ENCODE peak calls at places on chromosome 7, in nine cellular contexts. B is ovary, I is H1, L is gastrocnemius medialis, S is K562, K is HCT116, E is testis, Z is IMR-90, W is A549. F is an unnamed sample.

GRCh38 chr7:122578350-122578749 is 120.6 kb downstream of the RNF133 start:
- DNase-seq in B (no peak), K (no peak), Z (no peak), I (no peak), W (no peak), S (no peak), E (no peak), L (no peak), F (no peak)

GRCh38 chr7:134533288-134533771 is 6.0 kb downstream of the AKR1B10 start:
- DNase-seq in I (no peak), K (no peak), S (no peak), W (no peak), B (no peak), Z (peak), E (peak), L (peak), F (no peak)

GRCh38 chr7:135918134-135918533 is 59.0 kb downstream of the MTPN start:
- DNase-seq in W (no peak), Z (no peak), S (no peak), K (no peak), E (no peak), I (no peak), L (no peak), B (no peak), F (no peak)

GRCh38 chr7:65239707-65240352 is 133.8 kb upstream of the ZNF92 start:
- DNase-seq in S (no peak), I (peak), L (no peak), K (no peak), B (no peak), E (peak), W (peak), Z (no peak), F (no peak)

GRCh38 chr7:157528785-157529341 is 192.1 kb downstream of the DNAJB6 start:
- DNase-seq in B (peak), Z (no peak), W (no peak), L (no peak), S (no peak), E (peak), I (no peak), K (no peak), F (no peak)

GRCh38 chr7:2882111-2882510 is 38.0 kb upstream of the GNA12 start:
- DNase-seq in E (no peak), S (no peak), I (no peak), L (no peak), K (no peak), Z (no peak), W (no peak), B (no peak), F (no peak)

GRCh38 chr7:20577362-20578069 is 38.0 kb upstream of the ABCB5 start:
- DNase-seq in I (no peak), S (no peak), K (no peak), W (no peak), L (no peak), B (no peak), Z (no peak), E (no peak), F (no peak)

GRCh38 chr7:5532520-5533335 is 109.1 kb upstream of the TNRC18 start:
- DNase-seq in S (peak), L (no peak), K (no peak), B (peak), E (peak), Z (no peak), W (peak), I (no peak), F (no peak)

GRCh38 chr7:147492621-147493020 is 1097.9 kb upstream of the C7orf33 start:
- DNase-seq in E (no peak), B (no peak), L (no peak), K (no peak), I (no peak), Z (peak), W (no peak), S (no peak), F (no peak)

GRCh38 chr7:50697686-50698085 is 85.0 kb downstream of the GRB10 start:
- DNase-seq in Z (no peak), S (no peak), L (no peak), E (no peak), B (peak), W (no peak), I (no peak), K (no peak), F (no peak)

GRCh38 chr7:123184271-123184670 is 15.5 kb downstream of the SLC13A1 start:
- DNase-seq in W (no peak), I (no peak), B (no peak), Z (no peak), S (no peak), L (no peak), K (no peak), E (no peak), F (no peak)

GRCh38 chr7:142024547-142024946 is 28.9 kb downstream of the MGAM start:
- DNase-seq in B (no peak), E (no peak), K (no peak), L (no peak), S (no peak), W (no peak), I (no peak), Z (no peak), F (no peak)

GRCh38 chr7:85041599-85042216 is 145.1 kb downstream of the SEMA3D start:
- DNase-seq in L (no peak), I (no peak), E (peak), W (peak), S (peak), K (peak), B (peak), Z (peak), F (no peak)

GRCh38 chr7:54738737-54739136 is 20.3 kb downstream of the SEC61G start:
- DNase-seq in L (no peak), K (no peak), W (no peak), Z (no peak), S (no peak), B (no peak), E (no peak), I (no peak), F (no peak)

GRCh38 chr7:102425639-102426267 is 7.6 kb upstream of the ORAI2 start:
- DNase-seq in E (no peak), S (no peak), K (no peak), Z (no peak), B (no peak), L (no peak), W (no peak), I (no peak), F (no peak)

GRCh38 chr7:81002471-81002870 is 83.6 kb upstream of the SEMA3C start:
- DNase-seq in W (no peak), S (no peak), K (no peak), B (no peak), E (no peak), I (no peak), Z (no peak), L (no peak), F (no peak)

GRCh38 chr7:27154901-27155815 is 1.3 kb downstream of the HOXA7 start:
- DNase-seq in Z (no peak), S (no peak), I (no peak), L (no peak), W (no peak), K (no peak), E (peak), B (peak), F (no peak)
- H3K27ac ChIP-seq in Z (peak), S (no peak), I (no peak), L (peak), W (peak), K (peak), E (no peak), B (no peak), F (peak)

GRCh38 chr7:42314696-42315095 is 77.7 kb upstream of the GLI3 start:
- DNase-seq in K (no peak), L (no peak), W (no peak), I (no peak), E (no peak), Z (no peak), S (no peak), B (no peak), F (no peak)
- TF ChIP-seq POLR2A in K (no peak), L (no peak), W (no peak), I (no peak), E (no peak), Z (no peak), S (no peak), B (no peak), F (no peak)

DNA sequence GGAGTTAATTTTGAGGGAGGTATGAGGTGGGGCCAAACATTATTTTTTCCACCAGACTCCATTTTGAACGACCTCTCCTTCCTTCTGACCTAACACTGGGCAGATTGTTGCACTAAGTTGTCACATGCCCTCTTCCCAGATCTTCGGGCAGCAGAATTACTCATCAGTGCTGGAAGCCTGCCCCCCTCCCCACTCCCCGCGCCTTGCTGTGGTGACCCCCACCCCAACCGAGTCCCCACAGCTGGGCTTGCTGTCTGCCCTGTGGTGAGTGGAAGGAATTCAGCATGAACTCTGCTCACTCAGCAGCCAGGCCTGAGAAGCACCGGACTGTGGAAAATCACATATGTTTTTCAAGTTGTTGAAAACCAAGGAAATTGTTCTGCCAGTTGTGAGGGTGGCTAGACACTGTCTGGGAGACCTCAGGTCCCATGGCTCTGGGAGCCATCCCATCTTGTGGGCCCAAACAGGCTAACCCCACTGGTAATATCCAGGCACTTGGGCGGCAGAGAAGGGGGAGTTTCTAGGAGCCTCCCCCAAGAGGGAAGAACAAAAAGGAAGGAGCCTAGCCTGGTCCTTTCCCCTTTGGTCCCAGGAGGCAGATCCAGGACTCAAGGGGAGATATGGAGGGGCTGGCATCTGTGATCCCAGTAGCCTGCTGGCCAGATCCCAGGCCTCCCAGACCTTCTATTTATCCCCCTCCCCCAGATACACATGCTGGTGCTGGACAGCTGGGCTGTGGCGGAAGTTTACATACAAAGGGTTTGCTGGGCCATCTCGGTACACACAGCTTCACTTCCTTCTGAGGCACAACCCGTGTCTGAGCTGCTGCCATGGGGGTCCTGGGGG is 3.5 kb upstream of the AEBP1 start:
- DNase-seq in I (no peak), E (no peak), K (no peak), Z (peak), W (no peak), L (no peak), B (peak), S (no peak), F (no peak)
- H3K27ac ChIP-seq in I (no peak), E (peak), K (no peak), Z (peak), W (no peak), L (peak), B (peak), S (no peak), F (peak)

GRCh38 chr7:101088069-101088425 is 2.8 kb downstream of the TRIM56 start:
- DNase-seq in K (no peak), L (no peak), S (no peak), B (no peak), Z (no peak), I (no peak), W (no peak), E (no peak), F (no peak)

GRCh38 chr7:101081432-101081831 is 3.8 kb upstream of the TRIM56 start:
- DNase-seq in E (no peak), B (no peak), K (no peak), Z (no peak), W (no peak), I (no peak), S (no peak), L (no peak), F (no peak)

GRCh38 chr7:101087334-101088068 is 2.2 kb downstream of the TRIM56 start:
- DNase-seq in L (no peak), E (no peak), Z (no peak), W (no peak), K (no peak), B (no peak), I (no peak), S (no peak), F (no peak)

GRCh38 chr7:101088858-101089529 is 3.7 kb downstream of the TRIM56 start:
- DNase-seq in L (no peak), E (no peak), I (no peak), Z (no peak), B (no peak), S (no peak), W (no peak), K (no peak), F (no peak)

GRCh38 chr7:101085000-101085948 is at the start of gene TRIM56:
- DNase-seq in K (peak), I (no peak), E (peak), S (peak), Z (peak), L (peak), B (peak), W (peak), F (peak)
- TF ChIP-seq POLR2A in K (no peak), I (no peak), E (no peak), S (peak), Z (peak), L (no peak), B (peak), W (peak), F (peak)

GRCh38 chr7:128936798-128937197 is 929 bp upstream of the IRF5 start:
- DNase-seq in L (no peak), S (no peak), B (no peak), I (no peak), E (no peak), K (no peak), Z (no peak), W (no peak), F (no peak)
- H3K27ac ChIP-seq in L (no peak), S (no peak), B (no peak), I (no peak), E (no peak), K (no peak), Z (no peak), W (no peak), F (no peak)

DNA sequence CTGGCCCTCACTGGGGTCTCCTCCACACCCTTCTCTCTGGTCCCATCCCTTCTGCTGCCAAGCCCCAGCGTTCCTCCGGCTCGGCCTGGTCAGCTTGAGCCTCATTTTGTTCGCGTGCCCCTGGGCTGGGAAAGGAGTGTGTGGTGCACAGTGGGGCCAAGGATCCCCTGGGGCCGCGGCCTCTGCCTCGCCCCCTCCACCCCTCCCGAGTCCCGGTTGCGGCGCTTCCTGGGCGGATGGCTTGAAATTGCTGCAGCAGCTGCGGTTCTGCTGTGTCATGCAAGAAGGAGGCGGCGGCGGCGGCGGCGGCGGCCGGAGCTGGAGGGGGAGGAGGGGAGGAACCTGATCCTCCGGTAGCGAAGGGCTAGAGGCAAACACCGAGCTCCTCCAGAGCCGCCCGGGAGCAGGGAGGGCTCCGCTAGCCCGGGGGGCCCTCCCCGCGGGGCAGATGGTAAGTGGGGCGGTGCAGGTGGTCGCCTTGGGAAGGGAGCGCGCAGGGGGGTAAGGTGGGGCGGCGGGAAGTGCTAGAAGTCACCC is 217.9 kb upstream of the MKLN1 start:
- DNase-seq in K (no peak), S (peak), E (peak), Z (peak), W (peak), I (no peak), B (peak), L (peak), F (no peak)
- TF ChIP-seq POLR2A in K (no peak), S (peak), E (no peak), Z (peak), W (peak), I (no peak), B (peak), L (peak), F (peak)

GRCh38 chr7:17211307-17211836 is 87.1 kb upstream of the AHR start:
- DNase-seq in E (no peak), L (no peak), Z (no peak), B (no peak), S (no peak), W (no peak), K (no peak), I (no peak), F (no peak)

GRCh38 chr7:17209101-17209500 is 89.4 kb upstream of the AHR start:
- DNase-seq in B (no peak), I (no peak), L (no peak), K (no peak), Z (no peak), S (no peak), E (no peak), W (no peak), F (no peak)

GRCh38 chr7:17205850-17206353 is 92.5 kb upstream of the AHR start:
- DNase-seq in B (no peak), K (no peak), E (no peak), L (no peak), Z (no peak), S (peak), I (no peak), W (no peak), F (no peak)

GRCh38 chr7:17206354-17206905 is 92.0 kb upstream of the AHR start:
- DNase-seq in K (no peak), S (peak), W (peak), Z (no peak), I (no peak), E (no peak), B (no peak), L (no peak), F (no peak)

DNA sequence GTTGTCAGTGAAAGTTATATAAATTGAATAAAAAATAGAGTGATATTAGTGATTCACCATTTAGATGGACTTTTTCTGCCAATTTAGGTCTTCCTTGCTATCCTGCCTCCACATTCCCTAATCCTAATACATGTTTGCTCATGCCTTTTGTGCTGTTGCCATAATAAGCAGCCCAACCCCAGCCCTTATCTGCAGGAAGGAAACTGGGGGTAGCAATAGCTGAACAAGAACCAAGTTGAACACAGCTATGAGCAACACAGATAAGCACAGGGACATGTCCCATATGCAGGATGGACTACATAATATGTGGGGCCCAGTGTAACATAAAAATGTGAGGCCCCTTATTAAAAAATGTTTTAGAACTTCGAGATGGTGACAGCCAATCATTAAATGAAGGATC is 91.2 kb upstream of the AHR start:
- DNase-seq in K (no peak), W (peak), I (no peak), S (peak), E (no peak), L (no peak), Z (peak), B (no peak), F (no peak)
- H3K27ac ChIP-seq in K (no peak), W (peak), I (no peak), S (no peak), E (no peak), L (no peak), Z (no peak), B (no peak), F (no peak)

GRCh38 chr7:74329225-74329624 is 40.0 kb downstream of the CLIP2 start:
- DNase-seq in Z (no peak), E (no peak), S (no peak), W (no peak), K (no peak), L (no peak), I (no peak), B (no peak), F (no peak)
- TF ChIP-seq POLR2A in Z (no peak), E (no peak), S (no peak), W (no peak), K (no peak), L (no peak), I (no peak), B (no peak), F (no peak)

GRCh38 chr7:44535348-44536064 is 5.6 kb downstream of the NPC1L1 start:
- DNase-seq in K (no peak), W (no peak), I (no peak), S (no peak), E (no peak), B (no peak), L (no peak), Z (no peak), F (no peak)

GRCh38 chr7:44538093-44538797 is 2.9 kb downstream of the NPC1L1 start:
- DNase-seq in W (no peak), B (no peak), E (no peak), S (no peak), L (no peak), Z (no peak), K (no peak), I (no peak), F (no peak)

GRCh38 chr7:44538798-44539668 is 2.1 kb downstream of the NPC1L1 start:
- DNase-seq in W (no peak), L (no peak), E (no peak), B (no peak), I (no peak), S (no peak), K (no peak), Z (no peak), F (no peak)

GRCh38 chr7:44536090-44536489 is 5.0 kb downstream of the NPC1L1 start:
- DNase-seq in B (no peak), L (no peak), Z (no peak), K (no peak), I (no peak), S (no peak), W (no peak), E (no peak), F (no peak)

GRCh38 chr7:44537442-44537841 is 3.7 kb downstream of the NPC1L1 start:
- DNase-seq in E (no peak), L (no peak), W (no peak), Z (no peak), K (no peak), S (no peak), I (no peak), B (no peak), F (no peak)
- H3K27ac ChIP-seq in E (no peak), L (no peak), W (no peak), Z (no peak), K (no peak), S (no peak), I (no peak), B (no peak), F (no peak)

GRCh38 chr7:92836489-92837213 is at the start of gene CDK6:
- DNase-seq in W (peak), B (peak), I (no peak), Z (peak), K (no peak), L (no peak), E (peak), S (peak), F (no peak)
- TF ChIP-seq POLR2A in W (no peak), B (no peak), I (no peak), Z (peak), K (no peak), L (peak), E (no peak), S (peak), F (peak)

F was measured in vagina.